ENCODE peak calls at places on chromosomes 6 and 20, in seven cellular contexts. T is stimulated activated CD4-positive, alpha-beta T cell treated with anti-CD3 and anti-CD28 coated beads, TNF-alpha, amount 100 ng/mL, for 4 hours; J is activated CD4-positive, CD25-positive, alpha-beta regulatory T cell treated with anti-CD3 and anti-CD28 coated beads, Interleukin-2, amount 50 U/mL, for 72 hours; E is endodermal cell; H is MG63; G is GDM1; M is T-helper 1 cell. K is an unnamed sample.

GRCh38 chr6:19691465-19692167 is 145.6 kb upstream of the ID4 start:
- DNase-seq in T (no peak), J (no peak), E (peak), H (no peak), G (no peak), M (no peak), K (no peak)

GRCh38 chr6:19279137-19279747 is 557.9 kb upstream of the ID4 start:
- DNase-seq in T (no peak), J (no peak), E (no peak), H (no peak), G (no peak), M (no peak), K (no peak)

GRCh38 chr6:106490453-106490852 is 129.9 kb downstream of the CRYBG1 start:
- DNase-seq in T (no peak), J (no peak), E (no peak), H (no peak), G (no peak), M (no peak), K (no peak)

GRCh38 chr6:56241106-56241812 is 6.1 kb downstream of the COL21A1 start:
- DNase-seq in T (no peak), J (no peak), E (no peak), H (no peak), G (no peak), M (no peak), K (no peak)

GRCh38 chr6:120805267-120805666 is 529.0 kb downstream of the TBC1D32 start:
- DNase-seq in T (no peak), J (no peak), E (no peak), H (no peak), G (no peak), M (no peak), K (no peak)

GRCh38 chr6:109237082-109237985 is 142.0 kb downstream of the CEP57L1 start:
- DNase-seq in T (no peak), J (no peak), E (no peak), H (no peak), G (peak), M (peak), K (no peak)

GRCh38 chr6:41427642-41428401 is 92.4 kb downstream of the NCR2 start:
- DNase-seq in T (no peak), J (no peak), E (peak), H (peak), G (no peak), M (no peak), K (no peak)

GRCh38 chr6:39357998-39358686 is 35.6 kb upstream of the KCNK16 start:
- DNase-seq in T (no peak), J (no peak), E (no peak), H (peak), G (peak), M (no peak), K (peak)

GRCh38 chr6:32944265-32944664 is 3.4 kb upstream of the HLA-DMB start:
- DNase-seq in T (no peak), J (no peak), E (no peak), H (no peak), G (peak), M (peak), K (no peak)

GRCh38 chr6:44642870-44643522 is 255.5 kb downstream of the CDC5L start:
- DNase-seq in T (no peak), J (no peak), E (no peak), H (no peak), G (no peak), M (peak), K (no peak)

GRCh38 chr6:84575264-84575663 is 189.1 kb downstream of the TBX18 start:
- DNase-seq in T (no peak), J (no peak), E (no peak), H (no peak), G (no peak), M (peak), K (no peak)

GRCh38 chr20:17936791-17937687 is 31.6 kb downstream of the SNX5 start:
- DNase-seq in T (no peak), J (no peak), E (peak), H (peak), G (no peak), M (no peak), K (no peak)

GRCh38 chr6:17418281-17419188 is 25.1 kb downstream of the CAP2 start:
- DNase-seq in T (no peak), J (no peak), E (peak), H (peak), G (no peak), M (no peak), K (no peak)

GRCh38 chr6:111358454-111358853 is 124.6 kb downstream of the REV3L start:
- DNase-seq in T (no peak), J (no peak), E (no peak), H (no peak), G (no peak), M (no peak), K (no peak)

GRCh38 chr20:25148181-25148981 is 47.1 kb upstream of the ENTPD6 start:
- DNase-seq in T (peak), J (peak), E (peak), H (no peak), G (no peak), M (peak), K (no peak)

GRCh38 chr6:165805067-165805525 is 142.1 kb upstream of the PDE10A start:
- DNase-seq in T (no peak), J (no peak), E (peak), H (no peak), G (no peak), M (no peak), K (no peak)

GRCh38 chr6:157054531-157054979 is 268.8 kb downstream of the TMEM242 start:
- DNase-seq in T (no peak), J (no peak), E (no peak), H (no peak), G (no peak), M (peak), K (no peak)

GRCh38 chr6:6711832-6712231 is 123.3 kb downstream of the LY86 start:
- DNase-seq in T (no peak), J (no peak), E (no peak), H (no peak), G (peak), M (no peak), K (no peak)

GRCh38 chr20:53872081-53872541 is 198.3 kb downstream of the BCAS1 start:
- DNase-seq in T (no peak), J (no peak), E (no peak), H (no peak), G (no peak), M (peak), K (no peak)

GRCh38 chr20:56710577-56711465 is 81.7 kb downstream of the TFAP2C start:
- DNase-seq in T (no peak), J (no peak), E (no peak), H (peak), G (no peak), M (no peak), K (no peak)

GRCh38 chr6:33694977-33695376 is 16.5 kb downstream of the UQCC2 start:
- DNase-seq in T (no peak), J (no peak), E (no peak), H (peak), G (no peak), M (no peak), K (no peak)

GRCh38 chr20:40868568-40869223 is 159.9 kb upstream of the TOP1 start:
- DNase-seq in T (no peak), J (no peak), E (no peak), H (peak), G (no peak), M (no peak), K (no peak)

GRCh38 chr6:35024601-35025054 is 116.5 kb downstream of the TCP11 start:
- DNase-seq in T (no peak), J (no peak), E (peak), H (peak), G (no peak), M (no peak), K (no peak)

GRCh38 chr20:37463726-37464125 is 57.3 kb upstream of the NNAT start:
- DNase-seq in T (no peak), J (no peak), E (no peak), H (no peak), G (no peak), M (no peak), K (no peak)

K was measured in NCI-H2081 treated with DMSO at 0.1 percent for 48 hours.